ENCODE peak calls at places on chromosomes 12 and 14, in four cellular contexts. Z is Peyer's patch, W is endothelial cell of umbilical vein, P is ovary. H is an unnamed sample.

GRCh38 chr12:131943876-131944275 is 5.9 kb upstream of the EP400 start:
- DNase-seq in W (no peak), P (no peak), Z (no peak), H (no peak)

GRCh38 chr12:115598827-115599226 is 678.7 kb downstream of the MED13L start:
- DNase-seq in W (no peak), Z (no peak), P (peak; percentile 10), H (peak; percentile 9)

GRCh38 chr12:79454338-79454777 is 236.4 kb downstream of the PAWR start:
- DNase-seq in Z (no peak), P (no peak), W (peak; percentile 93), H (no peak)

GRCh38 chr12:118337194-118337838 is 35.4 kb downstream of the TAOK3 start:
- DNase-seq in P (no peak), Z (no peak), W (no peak), H (peak; percentile 23)

GRCh38 chr12:75656650-75657049 is 145.2 kb upstream of the KRR1 start:
- DNase-seq in P (no peak), W (no peak), Z (no peak), H (no peak)

GRCh38 chr14:74658535-74659130 is 46.6 kb upstream of the LTBP2 start:
- DNase-seq in P (no peak), W (peak; percentile 51), Z (no peak), H (no peak)

GRCh38 chr12:32098112-32098511 is 8.5 kb upstream of the BICD1 start:
- DNase-seq in W (peak; percentile 63), P (no peak), Z (no peak), H (no peak)

GRCh38 chr12:123497065-123497464 is 36.5 kb downstream of the RILPL1 start:
- DNase-seq in W (no peak), P (no peak), Z (no peak), H (no peak)

GRCh38 chr14:93430319-93430801 is 379 bp upstream of the UNC79 start:
- DNase-seq in Z (no peak), P (no peak), W (no peak), H (no peak)

GRCh38 chr14:77459072-77459723 is 1.3 kb downstream of the AHSA1 start:
- DNase-seq in W (peak; percentile 84), Z (peak; percentile 78), P (no peak), H (peak; percentile 54)

GRCh38 chr12:1471224-1471623 is 123.2 kb downstream of the FBXL14 start:
- DNase-seq in Z (no peak), P (no peak), W (no peak), H (no peak)

GRCh38 chr12:29273178-29273843 is 107.7 kb downstream of the ERGIC2 start:
- DNase-seq in P (no peak), W (no peak), Z (no peak), H (no peak)

GRCh38 chr12:39103552-39104165 is 198.3 kb upstream of the CPNE8 start:
- DNase-seq in P (no peak), W (peak; percentile 53), Z (no peak), H (peak; percentile 40)

GRCh38 chr12:16198884-16199283 is 78.6 kb downstream of the SLC15A5 start:
- DNase-seq in W (no peak), Z (no peak), P (no peak), H (no peak)

GRCh38 chr12:47768323-47768811 is 4.7 kb upstream of the SLC48A1 start:
- DNase-seq in W (no peak), Z (no peak), P (no peak), H (no peak)

GRCh38 chr14:67497216-67497615 is 8.7 kb upstream of the TMEM229B start:
- DNase-seq in Z (no peak), W (no peak), P (no peak), H (no peak)

GRCh38 chr12:96434107-96434506 is 33.9 kb upstream of the CDK17 start:
- DNase-seq in Z (peak; percentile 79), P (no peak), W (peak; percentile 47), H (no peak)

GRCh38 chr12:125128380-125128779 is 63.1 kb downstream of the AACS start:
- DNase-seq in W (no peak), P (no peak), Z (no peak), H (no peak)

GRCh38 chr14:63524537-63525155 is 18.5 kb downstream of the PPP2R5E start:
- DNase-seq in W (no peak), Z (peak; percentile 53), P (no peak), H (no peak)

GRCh38 chr12:11171953-11172675 is 1.1 kb downstream of the SMIM10L1 start:
- DNase-seq in Z (no peak), W (no peak), P (no peak), H (no peak)

GRCh38 chr14:63964063-63964462 is 111.3 kb downstream of the SYNE2 start:
- DNase-seq in W (no peak), Z (no peak), P (no peak), H (no peak)

GRCh38 chr12:75329918-75330826 is at the start of gene CAPS2:
- DNase-seq in Z (peak; percentile 48), P (peak; percentile 65), W (peak; percentile 89), H (peak; percentile 53)

GRCh38 chr14:78612666-78613065 is 442.5 kb downstream of the NRXN3 start:
- DNase-seq in Z (no peak), P (no peak), W (no peak), H (no peak)

GRCh38 chr12:80567391-80567790 is 123.4 kb downstream of the PTPRQ start:
- DNase-seq in Z (no peak), W (no peak), P (no peak), H (no peak)

GRCh38 chr14:50311337-50311973 is 574 bp downstream of the L2HGDH start:
- DNase-seq in P (no peak), W (peak; percentile 8), Z (no peak), H (no peak)

GRCh38 chr12:132435486-132436187 is 54.3 kb upstream of the FBRSL1 start:
- DNase-seq in Z (no peak), P (no peak), W (no peak), H (no peak)

GRCh38 chr12:5907812-5908211 is 37.2 kb downstream of the ANO2 start:
- DNase-seq in W (no peak), Z (no peak), P (no peak), H (no peak)

GRCh38 chr12:64066052-64066451 is 156.0 kb downstream of the KICS2 start:
- DNase-seq in W (no peak), P (no peak), Z (no peak), H (no peak)

GRCh38 chr14:38391334-38391733 is 135.4 kb upstream of the CLEC14A start:
- DNase-seq in Z (no peak), W (peak; percentile 89), P (no peak), H (no peak)
- H3K4me1 ChIP-seq in Z (no peaks in the 10 kb centered on the region), W (peaks cover 19% of the 10 kb centered on the region), P (no peaks in the 10 kb centered on the region), H (no peaks in the 10 kb centered on the region)

DNA sequence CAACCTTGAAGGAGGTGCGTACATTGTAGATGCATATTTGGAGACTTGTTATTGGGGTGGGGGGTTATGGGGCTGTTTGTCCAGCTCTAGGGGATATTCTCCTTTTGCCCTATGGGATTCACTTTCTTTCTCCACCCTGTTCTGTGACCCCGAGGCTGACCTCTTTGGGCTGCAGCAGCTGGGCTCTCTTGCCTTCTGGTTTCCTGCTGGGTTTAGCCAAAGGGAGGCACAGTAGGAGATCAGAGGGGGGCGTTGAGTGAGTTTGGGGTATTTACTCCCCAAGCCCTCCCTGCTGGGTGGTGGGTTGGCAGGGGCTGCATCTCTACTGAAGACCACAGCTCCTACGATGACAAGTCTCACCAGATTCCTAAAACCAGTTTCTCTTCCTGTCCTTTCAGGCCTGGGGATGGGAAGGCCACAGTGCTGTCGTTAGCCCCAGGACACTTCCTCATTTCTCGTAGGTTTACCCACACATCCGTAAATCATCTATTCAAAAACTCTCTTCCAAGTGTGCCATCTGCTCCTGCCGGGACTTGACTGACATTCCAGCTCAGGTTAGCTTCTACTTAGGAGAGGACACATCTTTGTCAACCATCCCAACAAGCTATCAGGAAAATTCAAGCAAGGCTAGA is 127.1 kb downstream of the TMEM30B start:
- DNase-seq in Z (no peak), P (no peak), W (no peak), H (peak; percentile 28)
- H3K27ac ChIP-seq in Z (no peak overlapping the region), P (no peak overlapping the region), W (no peak overlapping the region), H (no peak overlapping the region)

DNA sequence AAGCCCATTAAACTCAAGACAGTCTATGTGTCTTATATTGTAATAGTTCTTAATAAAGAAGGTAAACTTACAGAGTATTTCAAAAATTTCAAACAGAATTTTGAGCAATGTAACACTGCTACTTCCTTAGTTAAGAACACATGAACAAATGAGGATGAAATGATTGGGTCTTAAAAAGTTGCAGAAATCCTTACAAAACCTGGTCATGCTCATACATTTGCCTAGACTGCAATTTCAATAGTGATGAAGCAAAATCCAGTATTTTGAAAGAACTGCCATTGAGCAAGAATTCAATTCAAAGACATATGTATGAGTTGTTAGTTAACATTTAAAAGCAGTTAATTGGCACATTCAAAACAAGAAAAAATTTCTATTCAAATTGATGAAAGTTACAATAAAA is 17.8 kb upstream of the HIF1A start:
- DNase-seq in Z (no peak), P (no peak), W (no peak), H (no peak)
- TF ChIP-seq POLR2A in Z (no peak), P (no peak), W (no peak), H (no peak)

GRCh38 chr12:92465786-92466185 is 237.0 kb upstream of the PLEKHG7 start:
- DNase-seq in W (no peak), Z (no peak), P (no peak), H (no peak)
- H3K4me1 ChIP-seq in W (no peaks in the 10 kb centered on the region), Z (peaks cover 3% of the 10 kb centered on the region), P (peaks cover 11% of the 10 kb centered on the region), H (no peaks in the 10 kb centered on the region)

DNA sequence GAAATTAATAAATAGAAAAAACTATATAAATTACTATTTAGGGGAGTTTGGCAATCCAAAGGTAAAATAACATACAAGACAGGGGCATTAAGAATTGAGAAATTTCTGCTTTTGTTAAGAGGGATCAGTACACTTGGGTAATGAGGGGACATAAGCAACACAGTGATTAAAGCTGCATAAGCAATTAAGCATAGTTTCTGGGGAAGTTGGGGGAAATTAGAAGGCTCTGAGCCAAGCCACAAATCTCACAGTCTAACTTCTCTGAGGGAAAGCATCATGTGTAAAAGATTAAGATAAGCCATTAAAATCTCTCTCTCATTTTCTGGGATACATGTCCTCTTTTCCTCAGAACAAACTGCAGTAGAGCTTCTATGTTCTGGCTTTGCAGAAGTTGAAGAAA is 533.9 kb upstream of the LRFN5 start:
- DNase-seq in W (no peak), Z (no peak), P (no peak), H (no peak)
- H3K27ac ChIP-seq in W (no peak overlapping the region), Z (no peak overlapping the region), P (no peak overlapping the region), H (no peak overlapping the region)

DNA sequence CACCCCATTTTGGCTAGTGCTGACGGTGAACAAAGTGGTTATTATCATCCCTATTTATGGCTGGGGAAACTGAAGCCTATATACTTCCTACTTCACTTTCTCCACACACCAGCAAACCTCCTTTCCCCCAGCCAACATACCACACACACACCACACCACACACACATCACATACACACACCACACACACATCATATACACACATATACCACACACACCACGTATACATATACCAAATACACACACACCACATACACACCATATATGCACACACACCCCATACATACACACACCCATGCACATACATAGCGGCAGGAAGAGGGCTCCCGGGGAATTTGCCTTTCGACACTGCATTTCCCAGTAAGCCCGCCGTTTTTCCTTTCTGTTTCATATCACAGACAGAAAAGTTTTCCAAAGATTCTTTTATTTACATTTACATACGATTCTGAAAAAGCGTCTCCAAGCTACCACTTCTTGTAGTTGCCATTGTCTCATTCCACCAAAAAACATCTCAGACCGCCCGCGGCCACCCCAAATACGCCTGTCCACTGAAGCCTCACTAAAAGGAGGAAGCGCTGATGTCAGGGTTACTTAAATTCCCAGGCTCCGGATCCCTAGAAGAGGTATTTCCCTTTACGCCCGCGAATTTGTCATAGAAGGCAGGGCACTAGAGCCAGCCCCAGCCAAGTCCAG is 826 bp upstream of the RAB5B start:
- DNase-seq in P (no peak), W (no peak), Z (peak; percentile 36), H (peak; percentile 23)
- TF ChIP-seq POLR2A in P (peak; percentile 65), W (peak; percentile 42), Z (peak; percentile 72), H (peak; percentile 82)

H was measured in prostate gland.